ENCODE peak calls at places on chromosomes 16 and 17, in eight cellular contexts. One of them, this sample, is unnamed.

GRCh38 chr16:2905988-2906387 is 5.7 kb upstream of the FLYWCH1 start:
- DNase-seq in HEK293T: no peak
- DNase-seq in GM03348: no peak
- DNase-seq in stomach: no peak
- DNase-seq in NCI-H2171 treated with DMSO at 0.1 percent for 48 hours: no peak
- DNase-seq in central memory CD8-positive, alpha-beta T cell: no peak
- DNase-seq in hypothalamus: no peak
- DNase-seq in hepatic stellate cell: peak; percentile 98
- DNase-seq in this sample: no peak

GRCh38 chr17:50147841-50148225 is 2.6 kb downstream of the PPP1R9B start:
- DNase-seq in HEK293T: no peak
- DNase-seq in GM03348: no peak
- DNase-seq in stomach: no peak
- DNase-seq in NCI-H2171 treated with DMSO at 0.1 percent for 48 hours: no peak
- DNase-seq in central memory CD8-positive, alpha-beta T cell: no peak
- DNase-seq in hypothalamus: peak; percentile 36
- DNase-seq in hepatic stellate cell: peak; percentile 82
- DNase-seq in this sample: no peak

GRCh38 chr16:3074860-3075545 is 9.6 kb downstream of the IL32 start:
- DNase-seq in HEK293T: no peak
- DNase-seq in GM03348: no peak
- DNase-seq in stomach: peak; percentile 46
- DNase-seq in NCI-H2171 treated with DMSO at 0.1 percent for 48 hours: no peak
- DNase-seq in central memory CD8-positive, alpha-beta T cell: peak; percentile 85
- DNase-seq in hypothalamus: no peak
- DNase-seq in hepatic stellate cell: no peak
- DNase-seq in this sample: peak; percentile 68

GRCh38 chr16:26856791-26857190 is 209.9 kb upstream of the C16orf82 start:
- DNase-seq in HEK293T: no peak
- DNase-seq in GM03348: no peak
- DNase-seq in stomach: no peak
- DNase-seq in NCI-H2171 treated with DMSO at 0.1 percent for 48 hours: no peak
- DNase-seq in central memory CD8-positive, alpha-beta T cell: no peak
- DNase-seq in hypothalamus: no peak
- DNase-seq in hepatic stellate cell: no peak
- DNase-seq in this sample: no peak

GRCh38 chr17:46834846-46835245 is 16.4 kb upstream of the WNT3 start:
- DNase-seq in HEK293T: no peak
- DNase-seq in GM03348: no peak
- DNase-seq in stomach: no peak
- DNase-seq in NCI-H2171 treated with DMSO at 0.1 percent for 48 hours: no peak
- DNase-seq in central memory CD8-positive, alpha-beta T cell: no peak
- DNase-seq in hypothalamus: no peak
- DNase-seq in hepatic stellate cell: no peak
- DNase-seq in this sample: no peak

GRCh38 chr16:30668393-30668792 is 10.2 kb downstream of the FBRS start:
- DNase-seq in HEK293T: no peak
- DNase-seq in GM03348: no peak
- DNase-seq in stomach: no peak
- DNase-seq in NCI-H2171 treated with DMSO at 0.1 percent for 48 hours: no peak
- DNase-seq in central memory CD8-positive, alpha-beta T cell: no peak
- DNase-seq in hypothalamus: no peak
- DNase-seq in hepatic stellate cell: no peak
- DNase-seq in this sample: no peak

GRCh38 chr17:80005360-80006338 is 30.0 kb downstream of the TBC1D16 start:
- DNase-seq in HEK293T: peak; percentile 87
- DNase-seq in GM03348: peak; percentile 90
- DNase-seq in stomach: peak; percentile 56
- DNase-seq in NCI-H2171 treated with DMSO at 0.1 percent for 48 hours: peak; percentile 58
- DNase-seq in central memory CD8-positive, alpha-beta T cell: peak; percentile 46
- DNase-seq in hypothalamus: peak; percentile 67
- DNase-seq in hepatic stellate cell: peak; percentile 93
- DNase-seq in this sample: peak; percentile 35

GRCh38 chr17:50832267-50833227 is 2.8 kb upstream of the WFIKKN2 start:
- DNase-seq in HEK293T: no peak
- DNase-seq in GM03348: no peak
- DNase-seq in stomach: no peak
- DNase-seq in NCI-H2171 treated with DMSO at 0.1 percent for 48 hours: no peak
- DNase-seq in central memory CD8-positive, alpha-beta T cell: no peak
- DNase-seq in hypothalamus: no peak
- DNase-seq in hepatic stellate cell: no peak
- DNase-seq in this sample: no peak

GRCh38 chr17:57724729-57725125 is 20.4 kb downstream of the CCDC182 start:
- DNase-seq in HEK293T: no peak
- DNase-seq in GM03348: no peak
- DNase-seq in stomach: no peak
- DNase-seq in NCI-H2171 treated with DMSO at 0.1 percent for 48 hours: no peak
- DNase-seq in central memory CD8-positive, alpha-beta T cell: no peak
- DNase-seq in hypothalamus: no peak
- DNase-seq in hepatic stellate cell: no peak
- DNase-seq in this sample: no peak

GRCh38 chr16:81850197-81850944 is 71.3 kb downstream of the PLCG2 start:
- DNase-seq in HEK293T: no peak
- DNase-seq in GM03348: no peak
- DNase-seq in stomach: no peak
- DNase-seq in NCI-H2171 treated with DMSO at 0.1 percent for 48 hours: no peak
- DNase-seq in central memory CD8-positive, alpha-beta T cell: no peak
- DNase-seq in hypothalamus: no peak
- DNase-seq in hepatic stellate cell: no peak
- DNase-seq in this sample: no peak

GRCh38 chr17:45092932-45093430 is 31.9 kb downstream of the NMT1 start:
- DNase-seq in HEK293T: no peak
- DNase-seq in GM03348: peak; percentile 97
- DNase-seq in stomach: peak; percentile 57
- DNase-seq in NCI-H2171 treated with DMSO at 0.1 percent for 48 hours: no peak
- DNase-seq in central memory CD8-positive, alpha-beta T cell: no peak
- DNase-seq in hypothalamus: peak; percentile 92
- DNase-seq in hepatic stellate cell: peak; percentile 99
- DNase-seq in this sample: peak; percentile 33

GRCh38 chr17:44354582-44355309 is 8.9 kb downstream of the FAM171A2 start:
- DNase-seq in HEK293T: no peak
- DNase-seq in GM03348: peak; percentile 50
- DNase-seq in stomach: no peak
- DNase-seq in NCI-H2171 treated with DMSO at 0.1 percent for 48 hours: no peak
- DNase-seq in central memory CD8-positive, alpha-beta T cell: peak; percentile 24
- DNase-seq in hypothalamus: no peak
- DNase-seq in hepatic stellate cell: no peak
- DNase-seq in this sample: peak; percentile 76

GRCh38 chr17:3335876-3336275 is 37.7 kb upstream of the OR3A1 start:
- DNase-seq in HEK293T: peak; percentile 16
- DNase-seq in GM03348: no peak
- DNase-seq in stomach: no peak
- DNase-seq in NCI-H2171 treated with DMSO at 0.1 percent for 48 hours: no peak
- DNase-seq in central memory CD8-positive, alpha-beta T cell: no peak
- DNase-seq in hypothalamus: no peak
- DNase-seq in hepatic stellate cell: no peak
- DNase-seq in this sample: no peak

GRCh38 chr17:17400070-17400469 is 76.7 kb upstream of the MED9 start:
- DNase-seq in HEK293T: no peak
- DNase-seq in GM03348: no peak
- DNase-seq in stomach: no peak
- DNase-seq in NCI-H2171 treated with DMSO at 0.1 percent for 48 hours: no peak
- DNase-seq in central memory CD8-positive, alpha-beta T cell: no peak
- DNase-seq in hypothalamus: no peak
- DNase-seq in hepatic stellate cell: no peak
- DNase-seq in this sample: no peak

GRCh38 chr17:50559674-50560184 is 786 bp upstream of the CACNA1G start:
- DNase-seq in HEK293T: peak; percentile 74
- DNase-seq in GM03348: peak; percentile 64
- DNase-seq in stomach: peak; percentile 53
- DNase-seq in NCI-H2171 treated with DMSO at 0.1 percent for 48 hours: no peak
- DNase-seq in central memory CD8-positive, alpha-beta T cell: no peak
- DNase-seq in hypothalamus: no peak
- DNase-seq in hepatic stellate cell: no peak
- DNase-seq in this sample: no peak